ENCODE peak calls at places on chromosomes 16 and 17, in ten cellular contexts. One of them, this sample, is unnamed.

GRCh38 chr16:78984324-78984723 is 616.2 kb downstream of the MAF start:
- DNase-seq in activated naive CD8-positive, alpha-beta T cell treated with anti-CD3 and anti-CD28 coated beads, Interleukin-2, amount 50 U/mL, for 24 hours: no peak
- DNase-seq in tibial artery: no peak
- DNase-seq in left lung: no peak
- DNase-seq in AG04450: no peak
- DNase-seq in H9: no peak
- DNase-seq in KBM-7: no peak
- DNase-seq in chondrocyte: no peak
- DNase-seq in retina: no peak
- DNase-seq in stimulated activated CD8-positive, alpha-beta memory T cell treated with anti-CD3 and anti-CD28 coated beads, Interleukin-2, amount 100 ng/mL, for 48 hours: no peak
- DNase-seq in this sample: no peak

GRCh38 chr16:82761858-82762257 is 135.1 kb downstream of the CDH13 start:
- DNase-seq in KBM-7: no peak
- DNase-seq in activated naive CD8-positive, alpha-beta T cell treated with anti-CD3 and anti-CD28 coated beads, Interleukin-2, amount 50 U/mL, for 24 hours: no peak
- DNase-seq in left lung: no peak
- DNase-seq in tibial artery: no peak
- DNase-seq in H9: no peak
- DNase-seq in retina: no peak
- DNase-seq in stimulated activated CD8-positive, alpha-beta memory T cell treated with anti-CD3 and anti-CD28 coated beads, Interleukin-2, amount 100 ng/mL, for 48 hours: no peak
- DNase-seq in AG04450: peak
- DNase-seq in chondrocyte: no peak
- DNase-seq in this sample: no peak

GRCh38 chr16:53098526-53099317 is 43.9 kb downstream of the CHD9 start:
- DNase-seq in AG04450: peak
- DNase-seq in chondrocyte: peak
- DNase-seq in activated naive CD8-positive, alpha-beta T cell treated with anti-CD3 and anti-CD28 coated beads, Interleukin-2, amount 50 U/mL, for 24 hours: peak
- DNase-seq in H9: peak
- DNase-seq in retina: no peak
- DNase-seq in left lung: peak
- DNase-seq in KBM-7: peak
- DNase-seq in tibial artery: peak
- DNase-seq in stimulated activated CD8-positive, alpha-beta memory T cell treated with anti-CD3 and anti-CD28 coated beads, Interleukin-2, amount 100 ng/mL, for 48 hours: peak
- DNase-seq in this sample: peak

GRCh38 chr17:29836643-29837042 is 93.4 kb downstream of the SSH2 start:
- DNase-seq in H9: no peak
- DNase-seq in left lung: no peak
- DNase-seq in activated naive CD8-positive, alpha-beta T cell treated with anti-CD3 and anti-CD28 coated beads, Interleukin-2, amount 50 U/mL, for 24 hours: no peak
- DNase-seq in stimulated activated CD8-positive, alpha-beta memory T cell treated with anti-CD3 and anti-CD28 coated beads, Interleukin-2, amount 100 ng/mL, for 48 hours: no peak
- DNase-seq in KBM-7: no peak
- DNase-seq in tibial artery: no peak
- DNase-seq in chondrocyte: no peak
- DNase-seq in retina: no peak
- DNase-seq in AG04450: no peak
- DNase-seq in this sample: no peak

GRCh38 chr17:83193336-83194188 is 114.2 kb downstream of the METRNL start:
- DNase-seq in retina: no peak
- DNase-seq in stimulated activated CD8-positive, alpha-beta memory T cell treated with anti-CD3 and anti-CD28 coated beads, Interleukin-2, amount 100 ng/mL, for 48 hours: no peak
- DNase-seq in left lung: peak
- DNase-seq in activated naive CD8-positive, alpha-beta T cell treated with anti-CD3 and anti-CD28 coated beads, Interleukin-2, amount 50 U/mL, for 24 hours: peak
- DNase-seq in chondrocyte: peak
- DNase-seq in tibial artery: peak
- DNase-seq in H9: no peak
- DNase-seq in AG04450: no peak
- DNase-seq in KBM-7: peak
- DNase-seq in this sample: peak

GRCh38 chr17:76805319-76805718 is 62.9 kb upstream of the MGAT5B start:
- DNase-seq in KBM-7: no peak
- DNase-seq in H9: no peak
- DNase-seq in retina: no peak
- DNase-seq in activated naive CD8-positive, alpha-beta T cell treated with anti-CD3 and anti-CD28 coated beads, Interleukin-2, amount 50 U/mL, for 24 hours: no peak
- DNase-seq in left lung: no peak
- DNase-seq in chondrocyte: no peak
- DNase-seq in tibial artery: no peak
- DNase-seq in stimulated activated CD8-positive, alpha-beta memory T cell treated with anti-CD3 and anti-CD28 coated beads, Interleukin-2, amount 100 ng/mL, for 48 hours: no peak
- DNase-seq in AG04450: no peak
- DNase-seq in this sample: no peak

GRCh38 chr17:6536053-6536452 is 20.3 kb downstream of the PITPNM3 start:
- DNase-seq in KBM-7: no peak
- DNase-seq in AG04450: no peak
- DNase-seq in tibial artery: peak
- DNase-seq in retina: no peak
- DNase-seq in chondrocyte: peak
- DNase-seq in left lung: no peak
- DNase-seq in activated naive CD8-positive, alpha-beta T cell treated with anti-CD3 and anti-CD28 coated beads, Interleukin-2, amount 50 U/mL, for 24 hours: no peak
- DNase-seq in H9: peak
- DNase-seq in stimulated activated CD8-positive, alpha-beta memory T cell treated with anti-CD3 and anti-CD28 coated beads, Interleukin-2, amount 100 ng/mL, for 48 hours: no peak
- DNase-seq in this sample: no peak

GRCh38 chr16:56289862-56290261 is 98.6 kb downstream of the GNAO1 start:
- DNase-seq in stimulated activated CD8-positive, alpha-beta memory T cell treated with anti-CD3 and anti-CD28 coated beads, Interleukin-2, amount 100 ng/mL, for 48 hours: no peak
- DNase-seq in chondrocyte: no peak
- DNase-seq in retina: no peak
- DNase-seq in tibial artery: no peak
- DNase-seq in H9: no peak
- DNase-seq in KBM-7: no peak
- DNase-seq in AG04450: no peak
- DNase-seq in activated naive CD8-positive, alpha-beta T cell treated with anti-CD3 and anti-CD28 coated beads, Interleukin-2, amount 50 U/mL, for 24 hours: no peak
- DNase-seq in left lung: no peak
- DNase-seq in this sample: no peak

GRCh38 chr17:55285340-55286301 is 20.9 kb downstream of the HLF start:
- DNase-seq in activated naive CD8-positive, alpha-beta T cell treated with anti-CD3 and anti-CD28 coated beads, Interleukin-2, amount 50 U/mL, for 24 hours: no peak
- DNase-seq in chondrocyte: no peak
- DNase-seq in stimulated activated CD8-positive, alpha-beta memory T cell treated with anti-CD3 and anti-CD28 coated beads, Interleukin-2, amount 100 ng/mL, for 48 hours: no peak
- DNase-seq in H9: no peak
- DNase-seq in tibial artery: peak
- DNase-seq in left lung: no peak
- DNase-seq in KBM-7: no peak
- DNase-seq in retina: no peak
- DNase-seq in AG04450: no peak
- DNase-seq in this sample: peak

GRCh38 chr17:78341559-78342437 is 18.1 kb downstream of the SOCS3 start:
- DNase-seq in tibial artery: peak
- DNase-seq in left lung: peak
- DNase-seq in retina: peak
- DNase-seq in H9: peak
- DNase-seq in AG04450: no peak
- DNase-seq in activated naive CD8-positive, alpha-beta T cell treated with anti-CD3 and anti-CD28 coated beads, Interleukin-2, amount 50 U/mL, for 24 hours: no peak
- DNase-seq in stimulated activated CD8-positive, alpha-beta memory T cell treated with anti-CD3 and anti-CD28 coated beads, Interleukin-2, amount 100 ng/mL, for 48 hours: no peak
- DNase-seq in chondrocyte: no peak
- DNase-seq in KBM-7: no peak
- DNase-seq in this sample: peak

GRCh38 chr17:76202516-76202915 is 37.8 kb downstream of the RNF157 start:
- DNase-seq in tibial artery: no peak
- DNase-seq in left lung: no peak
- DNase-seq in retina: no peak
- DNase-seq in stimulated activated CD8-positive, alpha-beta memory T cell treated with anti-CD3 and anti-CD28 coated beads, Interleukin-2, amount 100 ng/mL, for 48 hours: no peak
- DNase-seq in activated naive CD8-positive, alpha-beta T cell treated with anti-CD3 and anti-CD28 coated beads, Interleukin-2, amount 50 U/mL, for 24 hours: no peak
- DNase-seq in AG04450: no peak
- DNase-seq in KBM-7: no peak
- DNase-seq in chondrocyte: no peak
- DNase-seq in H9: no peak
- DNase-seq in this sample: no peak

GRCh38 chr17:31489295-31490018 is 98.0 kb downstream of the RAB11FIP4 start:
- DNase-seq in AG04450: no peak
- DNase-seq in tibial artery: no peak
- DNase-seq in KBM-7: no peak
- DNase-seq in activated naive CD8-positive, alpha-beta T cell treated with anti-CD3 and anti-CD28 coated beads, Interleukin-2, amount 50 U/mL, for 24 hours: no peak
- DNase-seq in H9: peak
- DNase-seq in chondrocyte: no peak
- DNase-seq in left lung: no peak
- DNase-seq in retina: no peak
- DNase-seq in stimulated activated CD8-positive, alpha-beta memory T cell treated with anti-CD3 and anti-CD28 coated beads, Interleukin-2, amount 100 ng/mL, for 48 hours: no peak
- DNase-seq in this sample: no peak

GRCh38 chr16:89407925-89408300 is 82.4 kb downstream of the ANKRD11 start:
- DNase-seq in retina: no peak
- DNase-seq in KBM-7: no peak
- DNase-seq in chondrocyte: no peak
- DNase-seq in activated naive CD8-positive, alpha-beta T cell treated with anti-CD3 and anti-CD28 coated beads, Interleukin-2, amount 50 U/mL, for 24 hours: no peak
- DNase-seq in tibial artery: no peak
- DNase-seq in AG04450: no peak
- DNase-seq in stimulated activated CD8-positive, alpha-beta memory T cell treated with anti-CD3 and anti-CD28 coated beads, Interleukin-2, amount 100 ng/mL, for 48 hours: no peak
- DNase-seq in H9: no peak
- DNase-seq in left lung: no peak
- DNase-seq in this sample: no peak

GRCh38 chr17:41992576-41992975 is 24.7 kb downstream of the DNAJC7 start:
- DNase-seq in activated naive CD8-positive, alpha-beta T cell treated with anti-CD3 and anti-CD28 coated beads, Interleukin-2, amount 50 U/mL, for 24 hours: no peak
- DNase-seq in KBM-7: no peak
- DNase-seq in stimulated activated CD8-positive, alpha-beta memory T cell treated with anti-CD3 and anti-CD28 coated beads, Interleukin-2, amount 100 ng/mL, for 48 hours: no peak
- DNase-seq in chondrocyte: no peak
- DNase-seq in retina: no peak
- DNase-seq in AG04450: no peak
- DNase-seq in H9: no peak
- DNase-seq in tibial artery: no peak
- DNase-seq in left lung: no peak
- DNase-seq in this sample: no peak

GRCh38 chr17:64984776-64985521 is 65.7 kb upstream of the LRRC37A3 start:
- DNase-seq in AG04450: no peak
- DNase-seq in left lung: no peak
- DNase-seq in tibial artery: no peak
- DNase-seq in retina: peak
- DNase-seq in stimulated activated CD8-positive, alpha-beta memory T cell treated with anti-CD3 and anti-CD28 coated beads, Interleukin-2, amount 100 ng/mL, for 48 hours: no peak
- DNase-seq in chondrocyte: no peak
- DNase-seq in KBM-7: peak
- DNase-seq in activated naive CD8-positive, alpha-beta T cell treated with anti-CD3 and anti-CD28 coated beads, Interleukin-2, amount 50 U/mL, for 24 hours: no peak
- DNase-seq in H9: no peak
- DNase-seq in this sample: no peak

GRCh38 chr17:63639125-63639524 is 16.9 kb downstream of the MAP3K3 start:
- DNase-seq in stimulated activated CD8-positive, alpha-beta memory T cell treated with anti-CD3 and anti-CD28 coated beads, Interleukin-2, amount 100 ng/mL, for 48 hours: no peak
- DNase-seq in activated naive CD8-positive, alpha-beta T cell treated with anti-CD3 and anti-CD28 coated beads, Interleukin-2, amount 50 U/mL, for 24 hours: no peak
- DNase-seq in H9: no peak
- DNase-seq in retina: no peak
- DNase-seq in KBM-7: no peak
- DNase-seq in AG04450: no peak
- DNase-seq in tibial artery: no peak
- DNase-seq in chondrocyte: no peak
- DNase-seq in left lung: no peak
- DNase-seq in this sample: no peak

GRCh38 chr17:39123627-39124026 is 27.8 kb downstream of the PLXDC1 start:
- DNase-seq in tibial artery: no peak
- DNase-seq in KBM-7: no peak
- DNase-seq in H9: no peak
- DNase-seq in retina: no peak
- DNase-seq in left lung: no peak
- DNase-seq in AG04450: no peak
- DNase-seq in activated naive CD8-positive, alpha-beta T cell treated with anti-CD3 and anti-CD28 coated beads, Interleukin-2, amount 50 U/mL, for 24 hours: no peak
- DNase-seq in chondrocyte: no peak
- DNase-seq in stimulated activated CD8-positive, alpha-beta memory T cell treated with anti-CD3 and anti-CD28 coated beads, Interleukin-2, amount 100 ng/mL, for 48 hours: no peak
- DNase-seq in this sample: no peak

GRCh38 chr16:75271441-75272096 is 20.1 kb upstream of the BCAR1 start:
- DNase-seq in retina: peak
- DNase-seq in tibial artery: no peak
- DNase-seq in left lung: no peak
- DNase-seq in chondrocyte: no peak
- DNase-seq in stimulated activated CD8-positive, alpha-beta memory T cell treated with anti-CD3 and anti-CD28 coated beads, Interleukin-2, amount 100 ng/mL, for 48 hours: no peak
- DNase-seq in activated naive CD8-positive, alpha-beta T cell treated with anti-CD3 and anti-CD28 coated beads, Interleukin-2, amount 50 U/mL, for 24 hours: no peak
- DNase-seq in KBM-7: no peak
- DNase-seq in AG04450: no peak
- DNase-seq in H9: no peak
- DNase-seq in this sample: no peak

GRCh38 chr17:39596543-39597267 is 11.0 kb downstream of the NEUROD2 start:
- DNase-seq in retina: no peak
- DNase-seq in KBM-7: no peak
- DNase-seq in left lung: no peak
- DNase-seq in chondrocyte: no peak
- DNase-seq in AG04450: no peak
- DNase-seq in stimulated activated CD8-positive, alpha-beta memory T cell treated with anti-CD3 and anti-CD28 coated beads, Interleukin-2, amount 100 ng/mL, for 48 hours: no peak
- DNase-seq in tibial artery: no peak
- DNase-seq in H9: no peak
- DNase-seq in activated naive CD8-positive, alpha-beta T cell treated with anti-CD3 and anti-CD28 coated beads, Interleukin-2, amount 50 U/mL, for 24 hours: no peak
- DNase-seq in this sample: no peak

GRCh38 chr17:76417499-76418143 is 33.2 kb downstream of the SPHK1 start:
- DNase-seq in H9: peak
- DNase-seq in activated naive CD8-positive, alpha-beta T cell treated with anti-CD3 and anti-CD28 coated beads, Interleukin-2, amount 50 U/mL, for 24 hours: no peak
- DNase-seq in KBM-7: no peak
- DNase-seq in retina: no peak
- DNase-seq in AG04450: no peak
- DNase-seq in left lung: no peak
- DNase-seq in chondrocyte: no peak
- DNase-seq in stimulated activated CD8-positive, alpha-beta memory T cell treated with anti-CD3 and anti-CD28 coated beads, Interleukin-2, amount 100 ng/mL, for 48 hours: no peak
- DNase-seq in tibial artery: peak
- DNase-seq in this sample: no peak

GRCh38 chr16:17372383-17372782 is 98.4 kb downstream of the XYLT1 start:
- DNase-seq in stimulated activated CD8-positive, alpha-beta memory T cell treated with anti-CD3 and anti-CD28 coated beads, Interleukin-2, amount 100 ng/mL, for 48 hours: no peak
- DNase-seq in left lung: no peak
- DNase-seq in activated naive CD8-positive, alpha-beta T cell treated with anti-CD3 and anti-CD28 coated beads, Interleukin-2, amount 50 U/mL, for 24 hours: no peak
- DNase-seq in KBM-7: no peak
- DNase-seq in tibial artery: no peak
- DNase-seq in retina: no peak
- DNase-seq in H9: no peak
- DNase-seq in AG04450: no peak
- DNase-seq in chondrocyte: no peak
- DNase-seq in this sample: no peak

GRCh38 chr16:87921236-87921773 is 15.0 kb downstream of the CA5A start:
- DNase-seq in chondrocyte: no peak
- DNase-seq in stimulated activated CD8-positive, alpha-beta memory T cell treated with anti-CD3 and anti-CD28 coated beads, Interleukin-2, amount 100 ng/mL, for 48 hours: no peak
- DNase-seq in KBM-7: no peak
- DNase-seq in activated naive CD8-positive, alpha-beta T cell treated with anti-CD3 and anti-CD28 coated beads, Interleukin-2, amount 50 U/mL, for 24 hours: no peak
- DNase-seq in tibial artery: no peak
- DNase-seq in left lung: no peak
- DNase-seq in H9: no peak
- DNase-seq in AG04450: no peak
- DNase-seq in retina: no peak
- DNase-seq in this sample: no peak